ENCODE peak calls at places on chromosomes 5 and 9, in five cellular contexts. Q, J, O, Z and N are unnamed samples.

GRCh38 chr5:160369990-160370712 is at the start of gene C1QTNF2:
- DNase-seq in Q (no peak), J (no peak), O (no peak), Z (peak), N (no peak)

GRCh38 chr5:93874080-93874479 is 132.7 kb upstream of the POU5F2 start:
- DNase-seq in Q (no peak), J (no peak), O (no peak), Z (peak), N (no peak)

GRCh38 chr5:32850792-32851191 is 139.7 kb downstream of the NPR3 start:
- DNase-seq in Q (no peak), J (no peak), O (no peak), Z (no peak), N (no peak)

GRCh38 chr9:95980262-95981125 is 105.0 kb downstream of the ERCC6L2 start:
- DNase-seq in Q (no peak), J (no peak), O (no peak), Z (no peak), N (no peak)

GRCh38 chr9:135905380-135906282 is 1.7 kb downstream of the CAMSAP1 start:
- DNase-seq in Q (peak), J (no peak), O (no peak), Z (peak), N (no peak)

GRCh38 chr9:89470239-89470638 is 27.7 kb downstream of the SEMA4D start:
- DNase-seq in Q (no peak), J (no peak), O (no peak), Z (no peak), N (no peak)

GRCh38 chr5:39616131-39616530 is 191.4 kb upstream of the DAB2 start:
- DNase-seq in Q (no peak), J (no peak), O (no peak), Z (no peak), N (no peak)

GRCh38 chr5:26691486-26691885 is 346.9 kb downstream of the CDH9 start:
- DNase-seq in Q (no peak), J (no peak), O (no peak), Z (no peak), N (no peak)

GRCh38 chr5:83149671-83150070 is 72.3 kb downstream of the XRCC4 start:
- DNase-seq in Q (no peak), J (no peak), O (no peak), Z (peak), N (no peak)

GRCh38 chr9:89744730-89745129 is 139.9 kb downstream of the GADD45G start:
- DNase-seq in Q (no peak), J (no peak), O (no peak), Z (no peak), N (no peak)

GRCh38 chr5:65190328-65191053 is 291.2 kb downstream of the ADAMTS6 start:
- DNase-seq in Q (no peak), J (no peak), O (no peak), Z (peak), N (no peak)

GRCh38 chr5:10354048-10354872 is 765 bp downstream of the MARCHF6 start:
- DNase-seq in Q (no peak), J (peak), O (no peak), Z (peak), N (no peak)

GRCh38 chr9:21684831-21685362 is 117.5 kb upstream of the MTAP start:
- DNase-seq in Q (no peak), J (no peak), O (no peak), Z (no peak), N (peak)

GRCh38 chr9:137186385-137186784 is 2.0 kb downstream of the ANAPC2 start:
- DNase-seq in Q (no peak), J (no peak), O (no peak), Z (no peak), N (no peak)

GRCh38 chr9:114305189-114305555 is 17.7 kb upstream of the ORM1 start:
- DNase-seq in Q (no peak), J (no peak), O (no peak), Z (no peak), N (no peak)

GRCh38 chr5:50559955-50560354 is 106.5 kb upstream of the PARP8 start:
- DNase-seq in Q (no peak), J (no peak), O (no peak), Z (no peak), N (no peak)

GRCh38 chr5:38595149-38595725 is 38.8 kb upstream of the LIFR start:
- DNase-seq in Q (no peak), J (no peak), O (no peak), Z (peak), N (no peak)

GRCh38 chr9:68530618-68531017 is 10.1 kb downstream of the TMEM252 start:
- DNase-seq in Q (no peak), J (no peak), O (no peak), Z (no peak), N (peak)

GRCh38 chr5:115888027-115888426 is 46.3 kb downstream of the AP3S1 start:
- DNase-seq in Q (no peak), J (no peak), O (no peak), Z (peak), N (no peak)

GRCh38 chr9:37575511-37575914 is 667 bp downstream of the FBXO10 start:
- DNase-seq in Q (no peak), J (no peak), O (no peak), Z (no peak), N (no peak)

GRCh38 chr5:159161361-159162214 is 47.8 kb downstream of the RNF145 start:
- DNase-seq in Q (no peak), J (no peak), O (no peak), Z (no peak), N (no peak)

GRCh38 chr9:12368569-12368968 is 324.6 kb upstream of the TYRP1 start:
- DNase-seq in Q (no peak), J (no peak), O (no peak), Z (no peak), N (no peak)

GRCh38 chr5:179345429-179346321 is at the start of gene ADAMTS2:
- DNase-seq in Q (no peak), J (no peak), O (no peak), Z (no peak), N (peak)

GRCh38 chr9:69204869-69205268 is 30.8 kb downstream of the TJP2 start:
- DNase-seq in Q (no peak), J (no peak), O (no peak), Z (no peak), N (peak)

GRCh38 chr9:109765821-109766220 is 14.2 kb upstream of the PALM2AKAP2 start:
- DNase-seq in Q (no peak), J (no peak), O (no peak), Z (peak), N (no peak)

GRCh38 chr5:14884062-14884612 is 12.6 kb upstream of the ANKH start:
- DNase-seq in Q (no peak), J (no peak), O (no peak), Z (no peak), N (no peak)

GRCh38 chr5:76855961-76856360 is 6.1 kb downstream of the S100Z start:
- DNase-seq in Q (no peak), J (peak), O (no peak), Z (no peak), N (no peak)

GRCh38 chr9:27529316-27530278 is at the start of gene MOB3B:
- DNase-seq in Q (peak), J (peak), O (no peak), Z (peak), N (peak)